ENCODE peak calls at places on chromosomes 6 and 20, in six cellular contexts. One of them, this sample, is unnamed.

GRCh38 chr6:87161299-87161698 is 5.9 kb downstream of the ZNF292 start:
- DNase-seq in lung: no peak
- DNase-seq in T follicular helper cell: no peak
- DNase-seq in heart right ventricle: no peak
- DNase-seq in stimulated activated CD4-positive, alpha-beta T cell treated with anti-CD3 and anti-CD28 coated beads, Interleukin-15, amount 100 ng/mL, for 24 hours: no peak
- DNase-seq in upper lobe of right lung: no peak
- DNase-seq in this sample: no peak

GRCh38 chr6:55069132-55069781 is 105.1 kb upstream of the HCRTR2 start:
- DNase-seq in lung: no peak
- DNase-seq in upper lobe of right lung: no peak
- DNase-seq in T follicular helper cell: no peak
- DNase-seq in stimulated activated CD4-positive, alpha-beta T cell treated with anti-CD3 and anti-CD28 coated beads, Interleukin-15, amount 100 ng/mL, for 24 hours: peak
- DNase-seq in heart right ventricle: peak
- DNase-seq in this sample: no peak

GRCh38 chr6:107793193-107793592 is 30.9 kb downstream of the SCML4 start:
- DNase-seq in stimulated activated CD4-positive, alpha-beta T cell treated with anti-CD3 and anti-CD28 coated beads, Interleukin-15, amount 100 ng/mL, for 24 hours: no peak
- DNase-seq in upper lobe of right lung: no peak
- DNase-seq in heart right ventricle: no peak
- DNase-seq in lung: no peak
- DNase-seq in T follicular helper cell: no peak
- DNase-seq in this sample: no peak

GRCh38 chr6:105507811-105508210 is 104.9 kb upstream of the PREP start:
- DNase-seq in T follicular helper cell: no peak
- DNase-seq in heart right ventricle: no peak
- DNase-seq in upper lobe of right lung: no peak
- DNase-seq in stimulated activated CD4-positive, alpha-beta T cell treated with anti-CD3 and anti-CD28 coated beads, Interleukin-15, amount 100 ng/mL, for 24 hours: no peak
- DNase-seq in lung: no peak
- DNase-seq in this sample: no peak

GRCh38 chr20:33910056-33910455 is 83.7 kb upstream of the RALY start:
- DNase-seq in T follicular helper cell: no peak
- DNase-seq in upper lobe of right lung: no peak
- DNase-seq in stimulated activated CD4-positive, alpha-beta T cell treated with anti-CD3 and anti-CD28 coated beads, Interleukin-15, amount 100 ng/mL, for 24 hours: no peak
- DNase-seq in lung: no peak
- DNase-seq in heart right ventricle: no peak
- DNase-seq in this sample: no peak

GRCh38 chr6:85360794-85361642 is 88.9 kb upstream of the NT5E start:
- DNase-seq in upper lobe of right lung: no peak
- DNase-seq in stimulated activated CD4-positive, alpha-beta T cell treated with anti-CD3 and anti-CD28 coated beads, Interleukin-15, amount 100 ng/mL, for 24 hours: no peak
- DNase-seq in heart right ventricle: no peak
- DNase-seq in T follicular helper cell: no peak
- DNase-seq in lung: peak
- DNase-seq in this sample: no peak

GRCh38 chr6:166936079-166936787 is 20.1 kb downstream of the RNASET2 start:
- DNase-seq in heart right ventricle: no peak
- DNase-seq in T follicular helper cell: no peak
- DNase-seq in upper lobe of right lung: no peak
- DNase-seq in stimulated activated CD4-positive, alpha-beta T cell treated with anti-CD3 and anti-CD28 coated beads, Interleukin-15, amount 100 ng/mL, for 24 hours: peak
- DNase-seq in lung: no peak
- DNase-seq in this sample: no peak

GRCh38 chr20:57260959-57261357 is 5.5 kb downstream of the BMP7 start:
- DNase-seq in T follicular helper cell: no peak
- DNase-seq in stimulated activated CD4-positive, alpha-beta T cell treated with anti-CD3 and anti-CD28 coated beads, Interleukin-15, amount 100 ng/mL, for 24 hours: no peak
- DNase-seq in heart right ventricle: no peak
- DNase-seq in upper lobe of right lung: no peak
- DNase-seq in lung: no peak
- DNase-seq in this sample: no peak

GRCh38 chr6:107231243-107231642 is 115.9 kb upstream of the BEND3 start:
- DNase-seq in lung: no peak
- DNase-seq in T follicular helper cell: no peak
- DNase-seq in heart right ventricle: no peak
- DNase-seq in upper lobe of right lung: no peak
- DNase-seq in stimulated activated CD4-positive, alpha-beta T cell treated with anti-CD3 and anti-CD28 coated beads, Interleukin-15, amount 100 ng/mL, for 24 hours: no peak
- DNase-seq in this sample: no peak

GRCh38 chr20:43820742-43821330 is 93.8 kb upstream of the TOX2 start:
- DNase-seq in stimulated activated CD4-positive, alpha-beta T cell treated with anti-CD3 and anti-CD28 coated beads, Interleukin-15, amount 100 ng/mL, for 24 hours: no peak
- DNase-seq in upper lobe of right lung: peak
- DNase-seq in lung: no peak
- DNase-seq in heart right ventricle: no peak
- DNase-seq in T follicular helper cell: no peak
- DNase-seq in this sample: no peak

GRCh38 chr6:118974790-118975189 is 39.8 kb upstream of the MCM9 start:
- DNase-seq in T follicular helper cell: no peak
- DNase-seq in heart right ventricle: no peak
- DNase-seq in lung: no peak
- DNase-seq in stimulated activated CD4-positive, alpha-beta T cell treated with anti-CD3 and anti-CD28 coated beads, Interleukin-15, amount 100 ng/mL, for 24 hours: no peak
- DNase-seq in upper lobe of right lung: no peak
- DNase-seq in this sample: no peak

GRCh38 chr6:4320860-4321259 is 185.5 kb upstream of the ECI2 start:
- DNase-seq in stimulated activated CD4-positive, alpha-beta T cell treated with anti-CD3 and anti-CD28 coated beads, Interleukin-15, amount 100 ng/mL, for 24 hours: no peak
- DNase-seq in heart right ventricle: no peak
- DNase-seq in lung: no peak
- DNase-seq in upper lobe of right lung: no peak
- DNase-seq in T follicular helper cell: no peak
- DNase-seq in this sample: no peak

This sample was measured in cardiac septum.